ENCODE peak calls at places on chromosomes 11 and 22, in nine cellular contexts. S is psoas muscle, Y is colonic mucosa, Z is upper lobe of right lung, L is thoracic aorta, T is IMR-90, O is esophagus squamous epithelium, N is left ventricle myocardium inferior, U is left lung. P is an unnamed sample. For H3K4me1, the result is how much of the 10 kb centered on the place peaks cover.

GRCh38 chr11:126246636-126247035 is 22.1 kb downstream of the SRPRA start:
- DNase-seq in S (no peak), Y (no peak), Z (no peak), L (no peak), T (peak), O (no peak), N (no peak), U (no peak), P (no peak)

GRCh38 chr11:62401781-62402180 is 17.1 kb upstream of the SCGB1A1 start:
- DNase-seq in S (no peak), Y (no peak), Z (peak), L (no peak), T (no peak), O (no peak), N (no peak), U (no peak), P (no peak)

GRCh38 chr22:42720263-42721044 is at the start of gene A4GALT:
- DNase-seq in S (no peak), Y (no peak), Z (no peak), L (no peak), T (no peak), O (no peak), N (peak), U (no peak), P (no peak)

GRCh38 chr22:35458547-35459422 is 58.8 kb downstream of the MCM5 start:
- DNase-seq in S (no peak), Y (no peak), Z (no peak), L (no peak), T (no peak), O (no peak), N (no peak), U (peak), P (no peak)

GRCh38 chr11:61832207-61832606 is 4.1 kb downstream of the FADS2 start:
- DNase-seq in S (no peak), Y (no peak), Z (no peak), L (no peak), T (no peak), O (no peak), N (no peak), U (no peak), P (no peak)

GRCh38 chr11:111329306-111330204 is 31.2 kb downstream of the POU2AF3 start:
- DNase-seq in S (peak), Y (no peak), Z (no peak), L (no peak), T (no peak), O (no peak), N (peak), U (no peak), P (no peak)

GRCh38 chr11:12673924-12674570 is at the start of gene TEAD1:
- DNase-seq in S (peak), Y (peak), Z (peak), L (peak), T (peak), O (no peak), N (peak), U (peak), P (peak)

GRCh38 chr11:12195773-12196172 is 85.4 kb downstream of the MICAL2 start:
- DNase-seq in S (no peak), Y (no peak), Z (no peak), L (no peak), T (no peak), O (no peak), N (no peak), U (no peak), P (peak)

GRCh38 chr11:32305460-32305859 is 129.9 kb downstream of the WT1 start:
- DNase-seq in S (no peak), Y (no peak), Z (no peak), L (no peak), T (no peak), O (no peak), N (no peak), U (no peak), P (no peak)

GRCh38 chr11:69892986-69893555 is 73.9 kb upstream of the FGF3 start:
- DNase-seq in S (no peak), Y (peak), Z (peak), L (no peak), T (no peak), O (no peak), N (no peak), U (peak), P (peak)

GRCh38 chr11:69894126-69895047 is 75.2 kb upstream of the FGF3 start:
- DNase-seq in S (no peak), Y (no peak), Z (peak), L (no peak), T (peak), O (no peak), N (no peak), U (peak), P (no peak)

GRCh38 chr11:69891421-69892236 is 72.4 kb upstream of the FGF3 start:
- DNase-seq in S (peak), Y (peak), Z (no peak), L (no peak), T (peak), O (no peak), N (no peak), U (peak), P (peak)

GRCh38 chr11:69892237-69892985 is 73.2 kb upstream of the FGF3 start:
- DNase-seq in S (peak), Y (no peak), Z (no peak), L (no peak), T (no peak), O (no peak), N (no peak), U (peak), P (no peak)

GRCh38 chr11:69893631-69894030 is 74.4 kb upstream of the FGF3 start:
- DNase-seq in S (no peak), Y (no peak), Z (peak), L (no peak), T (no peak), O (no peak), N (no peak), U (no peak), P (no peak)
- H3K4me1 ChIP-seq in S (under half), Y (under half), Z (under half), L (under half), T (under half), O (under half), N (under half), U (under half), P (under half)

GRCh38 chr11:3052567-3052966 is 4.7 kb downstream of the CARS1 start:
- DNase-seq in S (no peak), Y (no peak), Z (no peak), L (no peak), T (no peak), O (no peak), N (no peak), U (peak), P (peak)
- H3K27ac ChIP-seq in S (peak), Y (no peak), Z (no peak), L (no peak), T (no peak), O (no peak), N (peak), U (no peak), P (no peak)

GRCh38 chr11:57647368-57647767 is 2.3 kb downstream of the YPEL4 start:
- DNase-seq in S (no peak), Y (no peak), Z (no peak), L (no peak), T (no peak), O (no peak), N (no peak), U (no peak), P (no peak)
- H3K4me3 ChIP-seq in S (no peak), Y (no peak), Z (no peak), L (no peak), T (no peak), O (no peak), N (no peak), U (no peak), P (no peak)

GRCh38 chr11:113954235-113954634 is 20.7 kb upstream of the HTR3A start:
- DNase-seq in S (no peak), Y (no peak), Z (no peak), L (no peak), T (no peak), O (no peak), N (no peak), U (no peak), P (no peak)

GRCh38 chr11:113960702-113961330 is 14.1 kb upstream of the HTR3A start:
- DNase-seq in S (no peak), Y (no peak), Z (no peak), L (no peak), T (no peak), O (no peak), N (no peak), U (no peak), P (no peak)

GRCh38 chr11:113952070-113952469 is 22.8 kb upstream of the HTR3A start:
- DNase-seq in S (no peak), Y (no peak), Z (no peak), L (no peak), T (no peak), O (no peak), N (no peak), U (no peak), P (no peak)

GRCh38 chr11:113952588-113952987 is 22.3 kb upstream of the HTR3A start:
- DNase-seq in S (no peak), Y (no peak), Z (peak), L (no peak), T (no peak), O (no peak), N (no peak), U (no peak), P (no peak)

DNA sequence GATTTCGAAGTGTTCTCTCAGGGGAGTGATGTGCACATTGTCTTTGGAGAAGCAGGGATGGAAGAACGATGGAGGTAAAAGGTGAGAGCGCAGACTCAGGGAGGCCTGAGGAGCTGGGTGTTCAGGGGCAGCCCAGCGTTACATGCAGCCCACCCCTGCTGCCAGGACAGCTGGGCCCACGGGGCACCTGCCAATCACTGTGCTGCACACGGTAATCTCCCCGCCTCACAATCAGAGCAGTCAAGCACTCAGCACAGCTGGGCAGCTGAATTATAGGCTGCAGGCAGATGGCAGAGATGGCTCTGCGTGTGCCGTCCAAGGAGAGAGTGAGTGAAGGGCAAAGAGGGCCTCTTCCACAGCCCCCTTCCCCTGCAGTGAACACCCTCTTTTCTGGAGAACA is 17.9 kb upstream of the HTR3A start:
- DNase-seq in S (no peak), Y (no peak), Z (no peak), L (no peak), T (no peak), O (no peak), N (no peak), U (no peak), P (no peak)
- H3K4me1 ChIP-seq in S (under half), Y (under half), Z (under half), L (under half), T (under half), O (under half), N (under half), U (under half), P (under half)